ENCODE peak calls at places on chromosomes 4 and X, in four cellular contexts. E, K, J and A are unnamed samples.

GRCh38 chr4:105059337-105059736 is 87.3 kb upstream of the TET2 start:
- DNase-seq in K (no peak), E (no peak), J (no peak), A (no peak)

GRCh38 chr4:159823743-159824142 is 720.9 kb downstream of the RAPGEF2 start:
- DNase-seq in J (no peak), K (no peak), E (no peak), A (no peak)

GRCh38 chr4:107366900-107367299 is 330.8 kb upstream of the DKK2 start:
- DNase-seq in J (no peak), K (no peak), E (no peak), A (no peak)

GRCh38 chrX:30489323-30489722 is 88.2 kb downstream of the TASL start:
- DNase-seq in E (peak; percentile 46), K (no peak), J (no peak), A (peak; percentile 26)

GRCh38 chr4:103895876-103896465 is 176.2 kb upstream of the TACR3 start:
- DNase-seq in K (no peak), J (no peak), E (no peak), A (no peak)

GRCh38 chr4:130648570-130648969 is 1552.6 kb downstream of the C4orf33 start:
- DNase-seq in J (no peak), K (no peak), E (no peak), A (no peak)

GRCh38 chr4:8222609-8223391 is 23.7 kb downstream of the SH3TC1 start:
- DNase-seq in E (no peak), K (no peak), J (no peak), A (no peak)

GRCh38 chrX:16771483-16772398 is 14.5 kb upstream of the TXLNG start:
- DNase-seq in K (no peak), J (no peak), E (peak; percentile 30), A (peak; percentile 82)

GRCh38 chrX:116009348-116009747 is 161.2 kb upstream of the AGTR2 start:
- DNase-seq in E (no peak), K (no peak), J (no peak), A (no peak)

GRCh38 chrX:47233333-47234113 is 714 bp downstream of the USP11 start:
- DNase-seq in J (peak; percentile 94), E (peak; percentile 97), K (peak; percentile 93), A (peak; percentile 93)

GRCh38 chrX:47235691-47236103 is 2.9 kb downstream of the USP11 start:
- DNase-seq in J (no peak), E (no peak), K (no peak), A (no peak)

GRCh38 chrX:47232803-47233332 is at the start of gene USP11:
- DNase-seq in J (peak; percentile 46), E (peak; percentile 75), K (no peak), A (peak; percentile 47)

GRCh38 chrX:47232197-47232802 is 509 bp upstream of the USP11 start:
- DNase-seq in E (no peak), J (no peak), K (no peak), A (no peak)

GRCh38 chrX:47234583-47234982 is 1.8 kb downstream of the USP11 start:
- DNase-seq in K (no peak), J (no peak), E (no peak), A (no peak)
- H3K4me3 ChIP-seq in K (peak overlapping the region; percentile 74), J (peak overlapping the region; percentile 27), E (peak overlapping the region; percentile 84), A (no peak overlapping the region)

GRCh38 chr4:158771776-158772175 is 3.0 kb downstream of the FNIP2 start:
- DNase-seq in E (no peak), K (no peak), J (no peak), A (no peak)
- H3K4me1 ChIP-seq in E (peaks cover 47% of the 10 kb centered on the region), K (peaks cover 93% of the 10 kb centered on the region), J (peaks cover 8% of the 10 kb centered on the region), A (peaks cover 15% of the 10 kb centered on the region)

GRCh38 chrX:39736219-39737211 is 361.2 kb downstream of the BCOR start:
- DNase-seq in K (peak; percentile 87), J (no peak), E (no peak), A (no peak)

GRCh38 chrX:39741904-39742303 is 355.9 kb downstream of the BCOR start:
- DNase-seq in E (no peak), J (no peak), K (no peak), A (no peak)

GRCh38 chrX:39739585-39739984 is 358.2 kb downstream of the BCOR start:
- DNase-seq in K (no peak), J (no peak), E (no peak), A (no peak)

GRCh38 chrX:39745782-39746181 is 352.0 kb downstream of the BCOR start:
- DNase-seq in J (no peak), K (no peak), E (no peak), A (no peak)

DNA sequence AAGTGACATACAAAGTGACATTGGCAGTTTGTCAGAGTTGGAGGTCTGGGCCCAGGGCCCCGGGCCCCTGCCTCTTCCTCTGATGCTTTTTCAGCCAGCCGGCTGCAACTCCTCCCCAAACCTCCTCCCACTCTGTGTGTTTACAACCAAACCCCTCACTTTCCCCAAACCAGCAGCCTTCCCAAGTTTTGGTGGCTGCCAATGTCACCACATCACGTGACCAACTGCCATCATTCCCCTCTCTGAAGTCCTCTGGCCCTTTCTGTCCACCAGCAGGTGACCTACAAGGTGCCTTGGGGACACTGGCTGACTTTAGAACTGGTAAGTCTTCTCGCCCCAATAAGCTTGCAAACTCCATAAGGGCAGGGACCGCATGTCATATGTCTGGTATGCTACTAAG is 357.7 kb downstream of the BCOR start:
- DNase-seq in E (no peak), K (no peak), J (no peak), A (no peak)
- H3K4me3 ChIP-seq in E (no peak overlapping the region), K (no peak overlapping the region), J (no peak overlapping the region), A (no peak overlapping the region)

GRCh38 chr4:74859163-74859562 is 64.8 kb upstream of the BTC start:
- DNase-seq in E (no peak), K (no peak), J (no peak), A (no peak)
- H3K4me1 ChIP-seq in E (no peaks in the 10 kb centered on the region), K (no peaks in the 10 kb centered on the region), J (no peaks in the 10 kb centered on the region), A (peaks cover 2% of the 10 kb centered on the region)

DNA sequence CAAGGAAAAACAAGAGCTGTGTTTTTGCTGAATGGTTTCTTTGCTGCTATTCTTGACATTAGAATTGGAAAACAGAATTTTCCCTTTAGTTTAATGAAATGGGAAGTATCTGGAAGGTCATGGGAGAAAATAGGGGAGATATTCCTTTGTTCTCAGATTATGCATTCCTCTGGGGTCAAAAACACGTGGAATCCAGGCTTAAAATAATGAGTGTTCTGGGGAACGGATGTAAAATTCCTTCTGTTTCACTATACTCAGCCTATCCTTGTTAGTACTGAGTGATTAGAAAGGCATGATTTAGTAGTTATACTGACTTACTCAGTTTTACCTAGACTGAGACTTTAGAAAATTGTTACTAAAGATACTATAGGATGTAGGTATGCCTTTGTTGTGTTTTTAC is 107.3 kb downstream of the ARHGAP10 start:
- DNase-seq in E (no peak), J (no peak), K (no peak), A (no peak)
- H3K4me3 ChIP-seq in E (no peak overlapping the region), J (no peak overlapping the region), K (no peak overlapping the region), A (no peak overlapping the region)

GRCh38 chr4:153518637-153519384 is 52.7 kb downstream of the TMEM131L start:
- DNase-seq in K (no peak), J (no peak), E (no peak), A (peak; percentile 45)

GRCh38 chr4:153520227-153520626 is 54.1 kb downstream of the TMEM131L start:
- DNase-seq in J (no peak), K (no peak), E (no peak), A (no peak)

GRCh38 chr4:153520871-153521329 is 54.7 kb downstream of the TMEM131L start:
- DNase-seq in E (no peak), K (no peak), J (no peak), A (no peak)

GRCh38 chr4:153518001-153518400 is 51.8 kb downstream of the TMEM131L start:
- DNase-seq in E (no peak), K (no peak), J (no peak), A (no peak)

DNA sequence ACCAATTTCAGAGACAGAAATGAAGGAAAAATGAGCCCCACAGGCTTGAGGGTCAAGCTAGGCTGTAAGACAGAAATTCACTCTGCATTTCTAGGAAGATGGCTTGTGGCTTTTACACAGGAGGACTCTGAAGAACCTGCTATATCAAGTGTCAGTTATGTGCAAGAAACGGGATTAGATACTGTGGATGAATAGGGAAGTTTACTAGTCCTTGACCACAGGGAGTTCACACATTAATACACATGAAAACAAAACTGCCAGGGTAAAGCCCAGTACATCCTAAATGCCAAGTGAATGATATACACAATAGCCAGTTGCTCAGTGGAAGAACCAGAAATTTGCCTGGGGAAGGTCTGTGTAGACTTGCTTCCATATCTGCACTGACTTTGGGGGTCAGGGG is 53.5 kb downstream of the TMEM131L start:
- DNase-seq in E (no peak), K (no peak), J (no peak), A (no peak)
- H3K4me1 ChIP-seq in E (no peaks in the 10 kb centered on the region), K (peaks cover 63% of the 10 kb centered on the region), J (peaks cover 81% of the 10 kb centered on the region), A (peaks cover 71% of the 10 kb centered on the region)

DNA sequence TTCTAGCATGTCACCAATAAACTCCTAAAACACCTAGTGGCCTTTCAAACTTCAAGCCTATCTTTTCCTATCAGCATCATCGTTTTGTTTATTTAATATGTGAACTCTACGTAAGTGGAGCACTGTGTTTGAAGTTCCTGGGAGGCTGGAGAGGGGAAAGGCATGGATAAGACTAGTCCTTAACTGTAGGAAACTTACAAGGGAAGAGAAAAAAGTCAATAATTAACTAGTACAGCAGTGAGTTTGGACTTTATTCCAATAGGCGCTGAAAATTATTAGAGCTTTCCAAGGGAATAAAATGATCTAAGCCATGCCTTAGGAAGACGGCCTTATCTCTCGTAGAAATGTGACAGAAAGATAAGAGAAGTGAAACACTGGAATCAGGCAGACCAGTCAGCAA is 55.3 kb downstream of the AMOT start:
- DNase-seq in J (no peak), K (no peak), E (no peak), A (peak; percentile 7)
- H3K4me3 ChIP-seq in J (no peak overlapping the region), K (no peak overlapping the region), E (no peak overlapping the region), A (no peak overlapping the region)

DNA sequence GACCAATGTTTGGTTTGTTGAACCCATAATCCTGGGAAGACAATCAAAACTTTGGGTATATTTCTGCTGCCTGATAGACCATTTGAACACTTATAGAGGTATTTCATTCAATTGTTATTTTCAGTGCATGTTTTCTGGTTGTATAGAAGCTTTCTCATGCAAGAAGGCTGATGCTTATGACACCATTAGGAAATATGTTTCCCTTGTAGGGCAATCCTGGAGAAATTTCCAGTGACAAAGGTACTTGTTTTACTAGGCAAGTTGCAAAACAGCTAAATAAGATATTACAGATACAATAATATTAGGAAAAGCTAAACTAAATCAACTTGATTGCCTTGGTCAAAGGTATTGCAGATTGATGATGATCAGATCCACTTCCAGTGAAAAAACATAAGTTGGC is 32.8 kb upstream of the FGF2 start:
- DNase-seq in K (no peak), E (no peak), J (no peak), A (no peak)
- H3K4me1 ChIP-seq in K (peaks cover 19% of the 10 kb centered on the region), E (peaks cover 4% of the 10 kb centered on the region), J (no peaks in the 10 kb centered on the region), A (no peaks in the 10 kb centered on the region)